ENCODE peak calls at places on chromosomes 13 and 19, in six cellular contexts. Z is dorsolateral prefrontal cortex, U is tibial artery, N is H9, O is aorta, P is ovary. W is an unnamed sample.

GRCh38 chr19:56946164-56946563 is 105.6 kb upstream of the PEG3 start:
- DNase-seq in Z (peak), P (no peak), O (no peak), N (no peak), U (no peak), W (no peak)

GRCh38 chr19:13461536-13461935 is 44.7 kb downstream of the CACNA1A start:
- DNase-seq in P (no peak), N (no peak), Z (peak), O (no peak), U (no peak), W (no peak)

GRCh38 chr19:18607222-18608101 is 863 bp upstream of the CRLF1 start:
- DNase-seq in P (no peak), U (no peak), N (no peak), Z (no peak), O (no peak), W (no peak)

GRCh38 chr13:94588575-94588974 is 7.4 kb downstream of the TGDS start:
- DNase-seq in Z (no peak), U (no peak), P (no peak), N (no peak), O (no peak), W (no peak)

GRCh38 chr19:13012690-13013608 is 17.7 kb downstream of the NFIX start:
- DNase-seq in Z (no peak), N (peak), P (peak), O (peak), U (peak), W (no peak)

GRCh38 chr19:23804676-23805075 is 46.0 kb upstream of the ZNF681 start:
- DNase-seq in U (no peak), Z (no peak), P (no peak), N (no peak), O (no peak), W (no peak)

GRCh38 chr19:45613926-45614725 is 12.1 kb upstream of the GPR4 start:
- DNase-seq in Z (no peak), N (no peak), P (no peak), O (no peak), U (no peak), W (no peak)

GRCh38 chr13:21625366-21625765 is 21.4 kb upstream of the MICU2 start:
- DNase-seq in N (no peak), Z (no peak), O (no peak), P (no peak), U (no peak), W (no peak)

GRCh38 chr13:19713186-19713965 is 69.4 kb downstream of the PSPC1 start:
- DNase-seq in N (no peak), P (no peak), Z (no peak), O (no peak), U (no peak), W (no peak)

GRCh38 chr13:102707465-102707864 is 12.6 kb upstream of the METTL21C start:
- DNase-seq in N (no peak), U (no peak), O (no peak), Z (no peak), P (no peak), W (no peak)

GRCh38 chr13:101265934-101266333 is 150.4 kb downstream of the NALCN start:
- DNase-seq in O (no peak), Z (no peak), N (no peak), U (no peak), P (no peak), W (no peak)

GRCh38 chr13:105220063-105220462 is 1315.4 kb downstream of the EFNB2 start:
- DNase-seq in O (no peak), P (no peak), N (no peak), U (no peak), Z (no peak), W (no peak)

GRCh38 chr13:80011448-80012212 is 329.3 kb downstream of the SPRY2 start:
- DNase-seq in O (no peak), U (no peak), Z (peak), N (no peak), P (no peak), W (no peak)

GRCh38 chr19:40521276-40521675 is 54.5 kb downstream of the SPTBN4 start:
- DNase-seq in U (no peak), O (no peak), Z (no peak), N (no peak), P (no peak), W (no peak)

GRCh38 chr19:42249149-42249750 is 5.7 kb downstream of the ERF start:
- DNase-seq in Z (no peak), U (peak), N (no peak), O (no peak), P (peak), W (no peak)

GRCh38 chr19:47780215-47780551 is 1.7 kb downstream of the SELENOW start:
- DNase-seq in P (no peak), O (no peak), N (no peak), Z (no peak), U (no peak), W (no peak)
- H3K27ac ChIP-seq in P (peak), O (peak), N (no peak), Z (peak), U (peak), W (no peak)

GRCh38 chr19:47186337-47187022 is 44.5 kb downstream of the BBC3 start:
- DNase-seq in P (no peak), Z (no peak), U (no peak), N (no peak), O (no peak), W (no peak)
- H3K27ac ChIP-seq in P (no peak), Z (no peak), U (no peak), N (no peak), O (no peak), W (no peak)

DNA sequence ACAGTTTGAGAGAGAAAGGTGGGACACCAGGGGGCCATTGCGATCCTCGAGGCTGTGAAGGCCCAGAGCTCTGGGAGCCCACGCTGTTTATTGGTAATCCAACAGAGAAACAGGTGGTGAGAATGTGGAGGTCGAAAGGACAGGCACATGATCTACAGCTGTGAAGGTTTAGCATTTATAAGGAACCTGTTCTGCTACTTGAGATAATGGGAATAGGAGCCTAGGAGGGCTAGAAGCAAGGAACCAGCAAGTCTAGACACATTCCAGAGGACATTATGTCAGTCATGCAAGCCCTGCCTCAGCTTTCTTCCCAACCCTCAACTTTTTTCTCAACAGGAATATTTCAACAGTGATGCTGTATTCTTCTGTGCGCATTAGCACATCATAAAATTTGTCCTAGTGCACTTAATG is 25.3 kb downstream of the ZNF90 start:
- DNase-seq in N (peak), O (no peak), U (no peak), Z (no peak), P (no peak), W (no peak)
- H3K27ac ChIP-seq in N (no peak), O (no peak), U (no peak), Z (no peak), P (no peak), W (no peak)

DNA sequence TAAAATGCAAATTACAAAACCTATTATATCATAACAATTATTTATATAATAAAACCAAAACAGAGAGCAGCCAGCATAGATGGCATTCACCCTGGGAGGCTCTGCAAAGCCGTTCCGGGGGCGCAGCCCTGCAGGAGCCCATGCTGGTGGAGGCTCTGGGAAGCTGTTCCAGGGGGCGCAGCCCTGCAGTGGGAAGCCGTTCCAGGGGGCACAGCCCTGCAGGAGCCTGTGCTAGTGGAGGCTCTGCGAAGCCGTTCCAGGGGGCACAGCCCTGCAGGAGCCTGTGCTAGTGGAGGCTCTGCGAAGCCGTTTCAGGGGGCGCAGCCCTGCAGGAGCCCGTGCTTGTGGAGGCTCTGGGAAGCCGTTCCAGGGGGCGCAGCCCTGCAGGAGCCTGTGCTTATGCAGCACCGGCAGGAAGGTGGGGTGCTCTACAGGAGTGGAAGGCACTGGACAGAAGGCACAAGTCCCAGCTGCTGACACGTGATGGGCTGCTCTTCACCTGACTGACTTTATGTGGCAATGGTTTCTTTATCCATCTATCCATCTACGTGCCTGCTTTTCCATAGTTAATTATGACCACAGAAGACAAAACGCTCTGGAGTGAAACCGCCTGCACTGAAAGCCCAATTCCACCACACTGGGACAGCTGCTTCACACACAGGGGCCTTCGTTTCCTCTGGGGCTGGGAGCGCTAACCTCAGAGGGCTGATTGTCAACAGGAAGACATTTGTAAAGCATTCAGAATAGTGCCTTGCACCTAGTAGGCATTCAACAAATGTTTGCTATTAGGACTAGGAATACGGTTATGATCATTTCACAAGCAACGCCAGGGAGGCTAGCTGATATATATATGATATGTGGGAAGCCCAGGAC is 23.7 kb downstream of the PCID2 start:
- DNase-seq in Z (no peak), P (no peak), U (no peak), N (no peak), O (no peak), W (no peak)
- H3K27ac ChIP-seq in Z (peak), P (no peak), U (no peak), N (no peak), O (no peak), W (no peak)

GRCh38 chr13:32811297-32811800 is 204.9 kb upstream of the KL start:
- DNase-seq in P (no peak), O (no peak), Z (no peak), U (no peak), N (no peak), W (no peak)
- H3K27ac ChIP-seq in P (no peak), O (no peak), Z (no peak), U (no peak), N (no peak), W (no peak)

W was measured in body of pancreas.